ENCODE peak calls at places on chromosomes 16 and 17, in nine cellular contexts. One of them, this sample, is unnamed.

GRCh38 chr17:20925091-20925490 is 117.7 kb downstream of the USP22 start:
- DNase-seq in uterus: no peak
- DNase-seq in H54: no peak
- DNase-seq in body of pancreas: no peak
- DNase-seq in stomach: no peak
- DNase-seq in Peyer's patch: no peak
- DNase-seq in transverse colon: no peak
- DNase-seq in A549: no peak
- DNase-seq in breast epithelium: no peak
- DNase-seq in this sample: no peak

GRCh38 chr16:85765273-85765672 is 14.4 kb upstream of the C16orf74 start:
- DNase-seq in uterus: no peak
- DNase-seq in H54: no peak
- DNase-seq in body of pancreas: no peak
- DNase-seq in stomach: no peak
- DNase-seq in Peyer's patch: no peak
- DNase-seq in transverse colon: no peak
- DNase-seq in A549: no peak
- DNase-seq in breast epithelium: no peak
- DNase-seq in this sample: no peak

GRCh38 chr17:59761385-59762021 is 54.0 kb downstream of the VMP1 start:
- DNase-seq in uterus: no peak
- DNase-seq in H54: no peak
- DNase-seq in body of pancreas: no peak
- DNase-seq in stomach: no peak
- DNase-seq in Peyer's patch: no peak
- DNase-seq in transverse colon: no peak
- DNase-seq in A549: no peak
- DNase-seq in breast epithelium: no peak
- DNase-seq in this sample: no peak

GRCh38 chr16:78211951-78212350 is 112.5 kb downstream of the WWOX start:
- DNase-seq in uterus: no peak
- DNase-seq in H54: no peak
- DNase-seq in body of pancreas: peak; percentile 10
- DNase-seq in stomach: peak; percentile 44
- DNase-seq in Peyer's patch: no peak
- DNase-seq in transverse colon: no peak
- DNase-seq in A549: no peak
- DNase-seq in breast epithelium: peak; percentile 76
- DNase-seq in this sample: no peak

GRCh38 chr17:67186782-67187181 is 58.2 kb downstream of the HELZ start:
- DNase-seq in uterus: no peak
- DNase-seq in H54: no peak
- DNase-seq in body of pancreas: no peak
- DNase-seq in stomach: no peak
- DNase-seq in Peyer's patch: no peak
- DNase-seq in transverse colon: no peak
- DNase-seq in A549: no peak
- DNase-seq in breast epithelium: no peak
- DNase-seq in this sample: no peak

GRCh38 chr16:65445313-65446260 is 323.7 kb upstream of the CDH11 start:
- DNase-seq in uterus: no peak
- DNase-seq in H54: no peak
- DNase-seq in body of pancreas: no peak
- DNase-seq in stomach: no peak
- DNase-seq in Peyer's patch: no peak
- DNase-seq in transverse colon: no peak
- DNase-seq in A549: no peak
- DNase-seq in breast epithelium: no peak
- DNase-seq in this sample: no peak

GRCh38 chr16:58286280-58286679 is 8.5 kb downstream of the PRSS54 start:
- DNase-seq in uterus: no peak
- DNase-seq in H54: no peak
- DNase-seq in body of pancreas: no peak
- DNase-seq in stomach: no peak
- DNase-seq in Peyer's patch: no peak
- DNase-seq in transverse colon: no peak
- DNase-seq in A549: no peak
- DNase-seq in breast epithelium: no peak
- DNase-seq in this sample: no peak

GRCh38 chr16:27706156-27706705 is 156.3 kb downstream of the KATNIP start:
- DNase-seq in uterus: no peak
- DNase-seq in H54: no peak
- DNase-seq in body of pancreas: no peak
- DNase-seq in stomach: no peak
- DNase-seq in Peyer's patch: no peak
- DNase-seq in transverse colon: no peak
- DNase-seq in A549: no peak
- DNase-seq in breast epithelium: no peak
- DNase-seq in this sample: no peak

GRCh38 chr17:42512246-42512645 is 23.8 kb upstream of the NAGLU start:
- DNase-seq in uterus: no peak
- DNase-seq in H54: no peak
- DNase-seq in body of pancreas: no peak
- DNase-seq in stomach: no peak
- DNase-seq in Peyer's patch: no peak
- DNase-seq in transverse colon: no peak
- DNase-seq in A549: no peak
- DNase-seq in breast epithelium: no peak
- DNase-seq in this sample: no peak
- TF ChIP-seq POLR2A in uterus: no peak
- TF ChIP-seq POLR2A in H54: no peak
- TF ChIP-seq POLR2A in body of pancreas: no peak
- TF ChIP-seq POLR2A in stomach: no peak
- TF ChIP-seq POLR2A in Peyer's patch: no peak
- TF ChIP-seq POLR2A in transverse colon: no peak
- TF ChIP-seq POLR2A in A549: no peak
- TF ChIP-seq POLR2A in breast epithelium: no peak
- TF ChIP-seq POLR2A in this sample: no peak

GRCh38 chr16:80618862-80619648 is 78.3 kb downstream of the DYNLRB2 start:
- DNase-seq in uterus: no peak
- DNase-seq in H54: no peak
- DNase-seq in body of pancreas: no peak
- DNase-seq in stomach: no peak
- DNase-seq in Peyer's patch: no peak
- DNase-seq in transverse colon: no peak
- DNase-seq in A549: no peak
- DNase-seq in breast epithelium: no peak
- DNase-seq in this sample: no peak

GRCh38 chr16:80616362-80616761 is 75.6 kb downstream of the DYNLRB2 start:
- DNase-seq in uterus: no peak
- DNase-seq in H54: no peak
- DNase-seq in body of pancreas: no peak
- DNase-seq in stomach: no peak
- DNase-seq in Peyer's patch: no peak
- DNase-seq in transverse colon: no peak
- DNase-seq in A549: no peak
- DNase-seq in breast epithelium: no peak
- DNase-seq in this sample: no peak

GRCh38 chr16:80614908-80615696 is 74.3 kb downstream of the DYNLRB2 start:
- DNase-seq in uterus: no peak
- DNase-seq in H54: peak; percentile 85
- DNase-seq in body of pancreas: no peak
- DNase-seq in stomach: no peak
- DNase-seq in Peyer's patch: no peak
- DNase-seq in transverse colon: no peak
- DNase-seq in A549: peak; percentile 53
- DNase-seq in breast epithelium: no peak
- DNase-seq in this sample: no peak

GRCh38 chr16:80612461-80613017 is 71.7 kb downstream of the DYNLRB2 start:
- DNase-seq in uterus: no peak
- DNase-seq in H54: no peak
- DNase-seq in body of pancreas: no peak
- DNase-seq in stomach: no peak
- DNase-seq in Peyer's patch: no peak
- DNase-seq in transverse colon: no peak
- DNase-seq in A549: no peak
- DNase-seq in breast epithelium: no peak
- DNase-seq in this sample: no peak

DNA sequence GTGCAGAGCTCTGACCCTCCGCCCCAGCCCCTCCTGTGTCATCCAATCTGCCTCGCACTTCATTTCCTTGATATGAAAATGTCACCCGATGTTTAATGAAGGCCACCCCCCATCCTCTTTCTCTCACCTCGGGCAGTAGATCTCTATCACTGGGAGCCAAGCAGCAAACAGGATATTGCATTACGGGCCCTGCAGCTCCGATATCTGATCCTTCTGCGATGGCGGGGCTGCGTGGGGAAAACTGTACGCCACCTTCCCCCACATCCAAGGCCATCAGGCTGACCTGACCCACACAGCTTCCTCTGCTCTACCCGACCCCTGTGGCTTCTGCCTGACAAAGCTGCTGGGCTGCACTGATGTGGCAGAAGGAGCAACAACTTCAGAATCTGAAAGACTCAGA is 75.0 kb downstream of the DYNLRB2 start:
- DNase-seq in uterus: no peak
- DNase-seq in H54: no peak
- DNase-seq in body of pancreas: no peak
- DNase-seq in stomach: no peak
- DNase-seq in Peyer's patch: no peak
- DNase-seq in transverse colon: no peak
- DNase-seq in A549: no peak
- DNase-seq in breast epithelium: no peak
- DNase-seq in this sample: no peak
- TF ChIP-seq POLR2A in uterus: no peak
- TF ChIP-seq POLR2A in H54: no peak
- TF ChIP-seq POLR2A in body of pancreas: no peak
- TF ChIP-seq POLR2A in stomach: no peak
- TF ChIP-seq POLR2A in Peyer's patch: no peak
- TF ChIP-seq POLR2A in transverse colon: no peak
- TF ChIP-seq POLR2A in A549: no peak
- TF ChIP-seq POLR2A in breast epithelium: no peak
- TF ChIP-seq POLR2A in this sample: no peak

DNA sequence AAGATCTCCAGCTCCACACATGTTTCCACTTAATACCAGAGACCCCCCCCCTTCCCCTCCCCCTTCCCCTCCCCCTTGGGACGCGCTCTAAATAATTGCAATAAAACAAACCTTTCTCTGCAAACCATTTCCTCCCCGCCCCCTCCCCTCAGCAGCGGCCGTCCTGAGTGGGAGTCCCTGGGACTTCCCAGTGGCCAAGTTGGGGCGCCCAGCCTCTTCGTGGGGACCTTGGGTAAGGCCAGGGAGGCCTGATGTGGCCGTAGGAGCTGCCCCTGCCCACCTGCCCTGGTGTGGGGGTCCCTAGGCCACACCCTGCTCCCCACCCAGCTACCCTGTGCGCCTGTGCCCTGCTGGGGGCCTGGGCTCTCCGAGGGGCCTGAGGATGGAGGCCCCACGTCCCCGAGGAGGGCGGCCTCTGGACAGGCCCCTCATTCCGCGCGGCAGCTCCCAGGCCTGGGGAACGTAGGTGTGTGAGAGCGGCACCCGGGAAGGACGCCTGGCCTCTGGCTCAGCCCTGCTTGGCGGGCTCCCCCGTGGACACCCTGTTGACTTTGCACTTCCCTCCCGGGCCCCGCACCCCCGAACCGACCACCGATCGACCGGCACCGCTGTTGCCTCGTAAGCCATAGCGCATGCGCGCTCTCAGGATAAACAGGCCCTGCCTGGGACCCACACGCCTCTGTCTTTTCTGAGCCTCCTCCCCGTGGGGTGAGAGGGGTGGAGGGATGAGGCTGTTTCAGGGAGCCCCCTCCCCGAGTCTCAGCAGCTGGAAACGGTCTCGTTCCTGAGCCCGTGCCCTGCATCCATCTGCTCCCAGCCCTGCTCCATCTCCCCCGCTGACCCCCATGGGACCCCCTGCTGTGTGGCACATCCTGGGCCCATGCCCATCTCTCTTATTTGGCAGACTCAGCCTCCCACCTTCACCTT is 9.0 kb downstream of the NTHL1 start:
- DNase-seq in uterus: peak; percentile 64
- DNase-seq in H54: no peak
- DNase-seq in body of pancreas: no peak
- DNase-seq in stomach: no peak
- DNase-seq in Peyer's patch: no peak
- DNase-seq in transverse colon: no peak
- DNase-seq in A549: no peak
- DNase-seq in breast epithelium: no peak
- DNase-seq in this sample: no peak
- TF ChIP-seq POLR2A in uterus: no peak
- TF ChIP-seq POLR2A in H54: no peak
- TF ChIP-seq POLR2A in body of pancreas: no peak
- TF ChIP-seq POLR2A in stomach: no peak
- TF ChIP-seq POLR2A in Peyer's patch: no peak
- TF ChIP-seq POLR2A in transverse colon: no peak
- TF ChIP-seq POLR2A in A549: no peak
- TF ChIP-seq POLR2A in breast epithelium: no peak
- TF ChIP-seq POLR2A in this sample: no peak

GRCh38 chr17:39677581-39678339 is 9.5 kb downstream of the PNMT start:
- DNase-seq in uterus: no peak
- DNase-seq in H54: no peak
- DNase-seq in body of pancreas: no peak
- DNase-seq in stomach: no peak
- DNase-seq in Peyer's patch: no peak
- DNase-seq in transverse colon: no peak
- DNase-seq in A549: no peak
- DNase-seq in breast epithelium: no peak
- DNase-seq in this sample: peak; percentile 59

GRCh38 chr17:39677072-39677471 is 8.8 kb downstream of the PNMT start:
- DNase-seq in uterus: no peak
- DNase-seq in H54: no peak
- DNase-seq in body of pancreas: no peak
- DNase-seq in stomach: no peak
- DNase-seq in Peyer's patch: no peak
- DNase-seq in transverse colon: no peak
- DNase-seq in A549: no peak
- DNase-seq in breast epithelium: no peak
- DNase-seq in this sample: no peak

GRCh38 chr17:39679521-39680192 is 8.2 kb downstream of the PGAP3 start:
- DNase-seq in uterus: no peak
- DNase-seq in H54: no peak
- DNase-seq in body of pancreas: no peak
- DNase-seq in stomach: peak; percentile 51
- DNase-seq in Peyer's patch: peak; percentile 79
- DNase-seq in transverse colon: no peak
- DNase-seq in A549: no peak
- DNase-seq in breast epithelium: no peak
- DNase-seq in this sample: no peak

GRCh38 chr17:39676198-39676819 is 8.1 kb downstream of the PNMT start:
- DNase-seq in uterus: no peak
- DNase-seq in H54: no peak
- DNase-seq in body of pancreas: peak; percentile 62
- DNase-seq in stomach: peak; percentile 84
- DNase-seq in Peyer's patch: peak; percentile 81
- DNase-seq in transverse colon: peak; percentile 81
- DNase-seq in A549: no peak
- DNase-seq in breast epithelium: peak; percentile 92
- DNase-seq in this sample: peak; percentile 48

DNA sequence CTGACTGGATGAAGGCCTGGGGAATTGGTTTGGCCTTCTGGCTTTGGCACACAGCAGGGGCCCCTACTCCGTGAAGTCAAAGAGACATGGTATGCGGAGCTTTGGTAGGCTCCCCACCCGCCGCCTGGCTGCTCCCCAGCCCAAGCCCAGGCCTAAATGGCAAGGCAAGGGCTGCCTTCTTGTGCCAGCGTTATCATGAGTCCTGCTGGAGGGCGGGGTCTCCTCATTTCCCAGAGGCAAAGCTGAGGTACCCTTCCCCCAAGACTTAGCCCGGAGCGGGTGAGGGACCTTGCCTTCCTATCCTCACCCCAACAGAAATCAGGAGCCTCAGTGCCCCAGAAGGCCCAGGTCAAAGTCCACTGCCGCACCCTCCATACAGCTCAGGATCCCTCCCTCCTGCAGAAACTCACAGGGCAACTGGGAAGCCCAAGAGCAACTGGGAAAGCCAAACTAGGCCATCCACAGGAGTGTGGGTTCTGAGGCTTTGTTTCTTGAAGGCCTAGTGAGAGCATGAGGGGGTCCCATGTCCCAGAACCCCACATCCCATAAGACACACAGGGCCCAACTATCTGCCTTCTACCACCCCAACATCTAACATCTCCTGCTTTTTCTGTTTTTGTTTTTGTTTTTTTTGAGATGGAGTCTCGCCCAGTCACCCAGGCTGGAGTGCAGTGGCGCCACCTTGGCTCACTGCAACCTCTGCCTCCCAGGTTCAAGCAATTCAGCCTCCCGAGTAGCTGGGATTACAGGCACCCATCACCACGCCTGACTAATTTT is 9.3 kb downstream of the PGAP3 start:
- DNase-seq in uterus: no peak
- DNase-seq in H54: no peak
- DNase-seq in body of pancreas: no peak
- DNase-seq in stomach: peak; percentile 69
- DNase-seq in Peyer's patch: peak; percentile 91
- DNase-seq in transverse colon: peak; percentile 91
- DNase-seq in A549: no peak
- DNase-seq in breast epithelium: no peak
- DNase-seq in this sample: no peak
- TF ChIP-seq POLR2A in uterus: no peak
- TF ChIP-seq POLR2A in H54: no peak
- TF ChIP-seq POLR2A in body of pancreas: no peak
- TF ChIP-seq POLR2A in stomach: no peak
- TF ChIP-seq POLR2A in Peyer's patch: no peak
- TF ChIP-seq POLR2A in transverse colon: peak; percentile 24
- TF ChIP-seq POLR2A in A549: no peak
- TF ChIP-seq POLR2A in breast epithelium: no peak
- TF ChIP-seq POLR2A in this sample: no peak